ENCODE peak calls at places on chromosomes 4 and X, in eight cellular contexts. N is stomach, T is IMR-90, P is ovary, J is breast epithelium, S is H1, X is right lobe of liver, D is A549. L is an unnamed sample. For H3K4me1, the result is how much of the 10 kb centered on the place peaks cover.

GRCh38 chr4:41661447-41662076 is 87.0 kb downstream of the PHOX2B start:
- DNase-seq in N (peak), T (peak), P (peak), J (peak), S (peak), X (peak), D (peak), L (no peak)

GRCh38 chrX:31588355-31588754 is 516.5 kb upstream of the FTHL17 start:
- DNase-seq in N (no peak), T (no peak), P (no peak), J (no peak), S (no peak), X (no peak), D (no peak), L (no peak)

GRCh38 chr4:108483077-108483476 is 137.3 kb upstream of the RPL34 start:
- DNase-seq in N (no peak), T (no peak), P (no peak), J (no peak), S (no peak), X (no peak), D (no peak), L (no peak)

GRCh38 chr4:41256740-41257256 is at the start of gene UCHL1:
- DNase-seq in N (peak), T (peak), P (peak), J (no peak), S (peak), X (peak), D (peak), L (no peak)

GRCh38 chrX:25005034-25005381 is 10.8 kb downstream of the ARX start:
- DNase-seq in N (no peak), T (no peak), P (no peak), J (no peak), S (no peak), X (no peak), D (no peak), L (no peak)

GRCh38 chr4:89197920-89198319 is 86.6 kb downstream of the TIGD2 start:
- DNase-seq in N (no peak), T (no peak), P (no peak), J (no peak), S (no peak), X (no peak), D (no peak), L (no peak)

GRCh38 chr4:180513076-180513475 is 1730.1 kb upstream of the TENM3 start:
- DNase-seq in N (no peak), T (no peak), P (no peak), J (no peak), S (no peak), X (no peak), D (no peak), L (no peak)

GRCh38 chr4:2792711-2793577 is at the start of gene SH3BP2:
- DNase-seq in N (peak), T (peak), P (peak), J (peak), S (peak), X (peak), D (peak), L (no peak)

GRCh38 chr4:111512081-111512774 is 633.0 kb upstream of the FAM241A start:
- DNase-seq in N (no peak), T (peak), P (no peak), J (no peak), S (no peak), X (no peak), D (peak), L (no peak)

GRCh38 chrX:13046035-13046851 is 1.8 kb upstream of the FAM9C start:
- DNase-seq in N (no peak), T (no peak), P (no peak), J (no peak), S (no peak), X (no peak), D (no peak), L (no peak)

GRCh38 chrX:17242470-17242869 is 132.5 kb upstream of the NHS start:
- DNase-seq in N (peak), T (peak), P (peak), J (peak), S (peak), X (no peak), D (peak), L (no peak)

GRCh38 chr4:37763831-37764230 is 62.7 kb upstream of the PGM2 start:
- DNase-seq in N (peak), T (no peak), P (no peak), J (no peak), S (no peak), X (no peak), D (no peak), L (no peak)

GRCh38 chr4:21948347-21949072 is at the start of gene KCNIP4:
- DNase-seq in N (no peak), T (no peak), P (peak), J (no peak), S (peak), X (peak), D (no peak), L (no peak)

GRCh38 chrX:24838624-24839023 is 144.9 kb downstream of the POLA1 start:
- DNase-seq in N (no peak), T (peak), P (no peak), J (no peak), S (no peak), X (no peak), D (peak), L (no peak)

GRCh38 chr4:44448548-44449443 is at the start of gene KCTD8:
- DNase-seq in N (peak), T (peak), P (peak), J (peak), S (peak), X (peak), D (peak), L (no peak)

GRCh38 chrX:112819813-112820212 is 20.8 kb downstream of the AMOT start:
- DNase-seq in N (no peak), T (no peak), P (no peak), J (no peak), S (no peak), X (no peak), D (no peak), L (no peak)

GRCh38 chrX:13472975-13473665 is 96.3 kb upstream of the EGFL6 start:
- DNase-seq in N (no peak), T (no peak), P (no peak), J (no peak), S (no peak), X (no peak), D (no peak), L (no peak)

GRCh38 chr4:148284526-148285193 is 157.6 kb downstream of the NR3C2 start:
- DNase-seq in N (no peak), T (no peak), P (no peak), J (no peak), S (no peak), X (no peak), D (no peak), L (no peak)
- TF ChIP-seq CTCF in N (no peak), T (peak), P (no peak), J (no peak), S (peak), X (peak), D (no peak), L (no peak)

DNA sequence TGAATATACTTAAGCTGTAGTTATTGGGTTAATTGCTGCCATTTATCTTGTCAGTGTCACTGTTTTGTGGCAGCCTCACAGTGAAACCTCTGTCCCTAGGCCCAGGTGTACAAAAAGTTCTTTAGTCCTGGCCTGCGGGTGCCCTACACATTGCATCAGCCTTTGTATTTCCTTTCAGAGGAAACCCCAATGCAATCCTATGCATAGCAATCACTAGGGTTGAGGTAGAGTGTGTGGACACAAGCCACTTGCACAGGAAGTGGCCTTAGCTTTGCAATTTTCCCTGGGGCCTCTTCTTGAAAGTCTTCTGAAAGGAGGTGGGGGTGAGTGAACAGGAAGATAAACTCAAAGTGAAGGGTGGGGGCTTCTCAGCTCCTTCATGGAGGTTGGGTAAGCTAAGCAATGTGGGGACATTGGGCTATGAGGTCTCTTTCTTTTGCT is 27.8 kb downstream of the VSIG4 start:
- DNase-seq in N (peak), T (no peak), P (no peak), J (no peak), S (no peak), X (no peak), D (no peak), L (no peak)
- H3K4me1 ChIP-seq in N (under half), T (under half), P (under half), J (under half), S (under half), X (under half), D (under half), L (under half)

DNA sequence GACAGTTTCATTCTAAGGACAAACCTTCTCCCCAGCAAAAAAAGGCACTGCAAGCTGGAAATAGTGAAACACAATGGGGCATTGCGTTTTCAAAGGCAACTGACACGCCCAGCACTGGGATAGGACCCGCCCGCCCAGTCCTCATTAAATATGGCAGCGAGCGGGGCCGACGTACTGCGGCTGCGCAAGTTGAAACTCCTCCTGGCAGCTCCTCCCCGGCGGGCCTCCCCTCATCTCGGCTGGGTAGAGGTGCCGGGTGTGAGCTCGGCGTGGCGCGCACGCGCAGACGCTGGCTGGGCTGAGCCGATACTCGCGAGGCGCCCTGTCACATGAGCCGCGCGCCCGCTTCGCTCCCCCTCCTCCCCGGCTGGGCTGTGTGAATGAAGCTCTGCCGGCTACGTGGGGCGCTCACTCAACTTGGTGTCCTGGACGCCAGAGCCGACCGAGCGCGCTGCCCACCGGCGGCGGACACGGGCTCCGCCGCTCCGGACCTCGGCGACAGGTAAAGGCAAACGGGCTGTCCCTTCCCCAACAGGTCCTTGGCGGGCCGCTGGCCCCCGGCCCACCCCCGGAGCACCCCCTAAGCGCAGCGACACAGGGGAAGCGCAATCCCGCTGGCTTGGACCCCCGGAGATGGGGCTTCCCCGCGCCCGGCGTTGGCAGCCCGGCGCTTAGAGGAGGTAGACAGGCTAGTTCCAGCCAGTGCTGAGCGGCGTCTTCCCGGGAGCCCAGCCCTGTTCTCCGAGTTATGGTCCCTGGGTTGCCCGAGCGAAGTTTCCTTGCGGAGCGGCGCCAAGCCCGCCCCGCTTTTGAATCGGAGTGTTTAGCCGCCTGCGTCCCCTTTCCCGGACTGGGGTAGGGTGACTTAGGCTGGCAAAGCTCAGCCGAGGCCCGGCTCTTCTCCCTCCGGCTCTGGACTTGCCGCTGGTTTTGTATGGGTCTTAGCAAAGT is at the start of gene CLCN5:
- DNase-seq in N (peak), T (peak), P (peak), J (peak), S (peak), X (peak), D (peak), L (peak)
- TF ChIP-seq POLR2A in N (no peak), T (no peak), P (peak), J (no peak), S (no peak), X (peak), D (peak), L (no peak)

DNA sequence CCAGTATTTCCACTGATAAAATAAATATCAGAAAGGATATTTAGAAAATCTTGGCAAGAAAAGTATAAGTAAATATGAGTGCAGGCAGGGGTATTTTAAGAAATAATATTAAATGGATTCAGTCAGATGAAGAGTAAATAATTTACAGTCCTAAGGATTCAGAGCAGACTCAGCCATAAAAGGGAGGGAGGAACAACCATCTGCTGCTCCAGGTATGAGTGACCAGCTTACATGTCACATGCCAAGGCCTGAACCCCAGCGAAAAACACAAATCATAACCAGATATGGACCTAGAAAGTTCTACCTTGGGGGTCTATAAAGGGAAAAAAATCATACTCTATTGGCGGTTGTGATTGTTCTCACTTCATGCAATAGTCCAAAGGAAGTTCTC is 166.8 kb downstream of the COL4A6 start:
- DNase-seq in N (no peak), T (no peak), P (no peak), J (no peak), S (no peak), X (no peak), D (no peak), L (no peak)
- TF ChIP-seq CTCF in N (no peak), T (no peak), P (no peak), J (no peak), S (no peak), X (no peak), D (no peak), L (no peak)

GRCh38 chr4:77821775-77822174 is 2.6 kb upstream of the CNOT6L start:
- DNase-seq in N (no peak), T (no peak), P (no peak), J (no peak), S (no peak), X (no peak), D (no peak), L (no peak)
- H3K4me1 ChIP-seq in N (under half), T (under half), P (under half), J (under half), S (under half), X (under half), D (under half), L (under half)

GRCh38 chr4:48369771-48370170 is 28.4 kb downstream of the SLAIN2 start:
- DNase-seq in N (no peak), T (no peak), P (no peak), J (no peak), S (no peak), X (no peak), D (no peak), L (no peak)
- TF ChIP-seq POLR2A in N (no peak), T (no peak), P (no peak), J (no peak), S (no peak), X (no peak), D (no peak), L (no peak)

GRCh38 chr4:7987148-7987989 is 47.7 kb upstream of the AFAP1 start:
- DNase-seq in N (peak), T (peak), P (peak), J (peak), S (peak), X (peak), D (peak), L (no peak)
- TF ChIP-seq CTCF in N (peak), T (peak), P (peak), J (peak), S (peak), X (peak), D (peak), L (peak)

GRCh38 chr4:127868196-127868595 is 12.5 kb upstream of the PLK4 start:
- DNase-seq in N (no peak), T (peak), P (no peak), J (no peak), S (no peak), X (no peak), D (no peak), L (no peak)

GRCh38 chr4:127875791-127876190 is 4.9 kb upstream of the PLK4 start:
- DNase-seq in N (no peak), T (no peak), P (no peak), J (no peak), S (no peak), X (no peak), D (no peak), L (no peak)

DNA sequence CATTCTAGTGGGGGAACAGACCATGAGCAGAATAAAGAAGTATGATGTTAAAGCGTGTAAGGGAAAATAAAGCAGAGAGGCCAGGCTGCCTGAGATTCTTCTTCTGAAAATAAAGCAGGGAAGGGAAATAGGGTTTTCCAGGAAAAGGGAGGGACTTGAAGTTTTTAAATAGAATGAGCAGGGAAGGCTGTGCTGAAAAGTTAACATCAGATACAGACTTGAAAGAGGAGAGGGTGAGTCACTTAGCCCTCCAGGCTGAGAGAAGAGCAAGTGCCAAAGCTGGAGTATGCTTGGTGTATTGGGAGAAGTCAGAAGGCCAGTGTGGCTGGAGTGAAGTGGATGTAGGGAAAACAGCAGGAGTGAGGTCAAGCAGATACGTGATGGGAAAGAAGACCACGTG is 10.0 kb upstream of the PLK4 start:
- DNase-seq in N (no peak), T (peak), P (no peak), J (no peak), S (no peak), X (no peak), D (peak), L (no peak)
- H3K4me1 ChIP-seq in N (under half), T (under half), P (under half), J (under half), S (under half), X (under half), D (under half), L (under half)